ENCODE peak calls at places on chromosomes 7 and 10, in four cellular contexts. One of them, this sample, is unnamed.

GRCh38 chr7:100446040-100446439 is 9.7 kb upstream of the PPP1R35 start:
- DNase-seq in OCI-LY7: no peak
- DNase-seq in GM12865: no peak
- DNase-seq in B cell: no peak
- DNase-seq in this sample: no peak

GRCh38 chr10:20274580-20274979 is 458.3 kb downstream of the PLXDC2 start:
- DNase-seq in OCI-LY7: no peak
- DNase-seq in GM12865: no peak
- DNase-seq in B cell: no peak
- DNase-seq in this sample: no peak

GRCh38 chr7:130425798-130426197 is 15.0 kb downstream of the CEP41 start:
- DNase-seq in OCI-LY7: no peak
- DNase-seq in GM12865: no peak
- DNase-seq in B cell: no peak
- DNase-seq in this sample: no peak

GRCh38 chr7:107982918-107983389 is 20.0 kb downstream of the LAMB1 start:
- DNase-seq in OCI-LY7: no peak
- DNase-seq in GM12865: no peak
- DNase-seq in B cell: no peak
- DNase-seq in this sample: no peak

GRCh38 chr7:106068986-106069385 is 43.1 kb downstream of the SYPL1 start:
- DNase-seq in OCI-LY7: no peak
- DNase-seq in GM12865: no peak
- DNase-seq in B cell: no peak
- DNase-seq in this sample: no peak

GRCh38 chr10:24891823-24892222 is 60.6 kb downstream of the PRTFDC1 start:
- DNase-seq in OCI-LY7: no peak
- DNase-seq in GM12865: no peak
- DNase-seq in B cell: no peak
- DNase-seq in this sample: no peak

GRCh38 chr7:37430126-37430525 is 18.5 kb downstream of the ELMO1 start:
- DNase-seq in OCI-LY7: no peak
- DNase-seq in GM12865: no peak
- DNase-seq in B cell: no peak
- DNase-seq in this sample: no peak

GRCh38 chr7:27822245-27822644 is 82.3 kb downstream of the TAX1BP1 start:
- DNase-seq in OCI-LY7: no peak
- DNase-seq in GM12865: no peak
- DNase-seq in B cell: no peak
- DNase-seq in this sample: no peak

GRCh38 chr10:24821986-24822385 is 98.3 kb upstream of the ARHGAP21 start:
- DNase-seq in OCI-LY7: no peak
- DNase-seq in GM12865: no peak
- DNase-seq in B cell: no peak
- DNase-seq in this sample: peak; percentile 35

GRCh38 chr7:157276731-157277562 is 59.9 kb upstream of the DNAJB6 start:
- DNase-seq in OCI-LY7: no peak
- DNase-seq in GM12865: peak; percentile 31
- DNase-seq in B cell: no peak
- DNase-seq in this sample: peak; percentile 33

GRCh38 chr7:155848691-155849690 is 36.7 kb upstream of the SHH start:
- DNase-seq in OCI-LY7: no peak
- DNase-seq in GM12865: no peak
- DNase-seq in B cell: no peak
- DNase-seq in this sample: no peak

GRCh38 chr7:121610243-121610642 is 214.1 kb upstream of the FAM3C start:
- DNase-seq in OCI-LY7: no peak
- DNase-seq in GM12865: no peak
- DNase-seq in B cell: no peak
- DNase-seq in this sample: no peak

GRCh38 chr7:28685660-28686417 is 272.3 kb downstream of the TRIL start:
- DNase-seq in OCI-LY7: no peak
- DNase-seq in GM12865: peak; percentile 9
- DNase-seq in B cell: peak; percentile 47
- DNase-seq in this sample: peak; percentile 32

GRCh38 chr10:124420254-124420653 is 1.5 kb upstream of the OAT start:
- DNase-seq in OCI-LY7: no peak
- DNase-seq in GM12865: no peak
- DNase-seq in B cell: no peak
- DNase-seq in this sample: no peak

GRCh38 chr7:6447589-6448210 is at the start of gene DAGLB:
- DNase-seq in OCI-LY7: peak; percentile 97
- DNase-seq in GM12865: peak; percentile 97
- DNase-seq in B cell: peak; percentile 93
- DNase-seq in this sample: peak; percentile 96

GRCh38 chr7:79820387-79820786 is 314.2 kb upstream of the GNAI1 start:
- DNase-seq in OCI-LY7: no peak
- DNase-seq in GM12865: no peak
- DNase-seq in B cell: no peak
- DNase-seq in this sample: no peak

GRCh38 chr7:138477081-138477578 is 17.1 kb downstream of the TRIM24 start:
- DNase-seq in OCI-LY7: no peak
- DNase-seq in GM12865: no peak
- DNase-seq in B cell: no peak
- DNase-seq in this sample: no peak

GRCh38 chr10:95741807-95742528 is 14.0 kb upstream of the ENTPD1 start:
- DNase-seq in OCI-LY7: peak; percentile 54
- DNase-seq in GM12865: peak; percentile 77
- DNase-seq in B cell: peak; percentile 70
- DNase-seq in this sample: peak; percentile 6

GRCh38 chr7:153473189-153473588 is 579.0 kb upstream of the DPP6 start:
- DNase-seq in OCI-LY7: no peak
- DNase-seq in GM12865: no peak
- DNase-seq in B cell: no peak
- DNase-seq in this sample: no peak

GRCh38 chr7:100662377-100662776 is 6.1 kb upstream of the ACTL6B start:
- DNase-seq in OCI-LY7: no peak
- DNase-seq in GM12865: no peak
- DNase-seq in B cell: no peak
- DNase-seq in this sample: no peak

GRCh38 chr10:131818510-131819234 is 82.1 kb upstream of the PPP2R2D start:
- DNase-seq in OCI-LY7: no peak
- DNase-seq in GM12865: no peak
- DNase-seq in B cell: no peak
- DNase-seq in this sample: no peak

GRCh38 chr7:26662646-26663045 is 201.7 kb downstream of the SKAP2 start:
- DNase-seq in OCI-LY7: no peak
- DNase-seq in GM12865: no peak
- DNase-seq in B cell: no peak
- DNase-seq in this sample: no peak

GRCh38 chr7:53437336-53437735 is 401.9 kb downstream of the POM121L12 start:
- DNase-seq in OCI-LY7: no peak
- DNase-seq in GM12865: no peak
- DNase-seq in B cell: no peak
- DNase-seq in this sample: no peak

GRCh38 chr10:59126277-59126676 is 50.2 kb upstream of the PHYHIPL start:
- DNase-seq in OCI-LY7: no peak
- DNase-seq in GM12865: no peak
- DNase-seq in B cell: no peak
- DNase-seq in this sample: no peak

GRCh38 chr10:53003094-53003493 is 230.5 kb upstream of the MBL2 start:
- DNase-seq in OCI-LY7: no peak
- DNase-seq in GM12865: peak; percentile 38
- DNase-seq in B cell: no peak
- DNase-seq in this sample: no peak

GRCh38 chr10:8045728-8046494 is 8.6 kb upstream of the GATA3 start:
- DNase-seq in OCI-LY7: no peak
- DNase-seq in GM12865: no peak
- DNase-seq in B cell: peak; percentile 3
- DNase-seq in this sample: no peak

GRCh38 chr10:21519981-21520436 is 5.5 kb downstream of the SKIDA1 start:
- DNase-seq in OCI-LY7: no peak
- DNase-seq in GM12865: peak; percentile 49
- DNase-seq in B cell: no peak
- DNase-seq in this sample: peak; percentile 29

GRCh38 chr7:110591341-110591740 is 499.6 kb upstream of the LRRN3 start:
- DNase-seq in OCI-LY7: no peak
- DNase-seq in GM12865: peak; percentile 4
- DNase-seq in B cell: no peak
- DNase-seq in this sample: no peak

GRCh38 chr10:59433720-59434428 is 71.5 kb upstream of the FAM13C start:
- DNase-seq in OCI-LY7: no peak
- DNase-seq in GM12865: no peak
- DNase-seq in B cell: no peak
- DNase-seq in this sample: no peak

GRCh38 chr10:132618158-132618924 is 80.8 kb downstream of the INPP5A start:
- DNase-seq in OCI-LY7: no peak
- DNase-seq in GM12865: no peak
- DNase-seq in B cell: peak; percentile 6
- DNase-seq in this sample: no peak

GRCh38 chr10:128709975-128710794 is 584.0 kb upstream of the MKI67 start:
- DNase-seq in OCI-LY7: no peak
- DNase-seq in GM12865: no peak
- DNase-seq in B cell: no peak
- DNase-seq in this sample: no peak

GRCh38 chr10:3935141-3935540 is 150.1 kb upstream of the KLF6 start:
- DNase-seq in OCI-LY7: no peak
- DNase-seq in GM12865: peak; percentile 92
- DNase-seq in B cell: peak; percentile 82
- DNase-seq in this sample: peak; percentile 91

GRCh38 chr10:49484501-49485230 is 54.3 kb downstream of the ERCC6 start:
- DNase-seq in OCI-LY7: no peak
- DNase-seq in GM12865: no peak
- DNase-seq in B cell: no peak
- DNase-seq in this sample: no peak

GRCh38 chr7:50304911-50305621 is 550 bp downstream of the IKZF1 start:
- DNase-seq in OCI-LY7: peak; percentile 84
- DNase-seq in GM12865: peak; percentile 79
- DNase-seq in B cell: peak; percentile 80
- DNase-seq in this sample: peak; percentile 69

DNA sequence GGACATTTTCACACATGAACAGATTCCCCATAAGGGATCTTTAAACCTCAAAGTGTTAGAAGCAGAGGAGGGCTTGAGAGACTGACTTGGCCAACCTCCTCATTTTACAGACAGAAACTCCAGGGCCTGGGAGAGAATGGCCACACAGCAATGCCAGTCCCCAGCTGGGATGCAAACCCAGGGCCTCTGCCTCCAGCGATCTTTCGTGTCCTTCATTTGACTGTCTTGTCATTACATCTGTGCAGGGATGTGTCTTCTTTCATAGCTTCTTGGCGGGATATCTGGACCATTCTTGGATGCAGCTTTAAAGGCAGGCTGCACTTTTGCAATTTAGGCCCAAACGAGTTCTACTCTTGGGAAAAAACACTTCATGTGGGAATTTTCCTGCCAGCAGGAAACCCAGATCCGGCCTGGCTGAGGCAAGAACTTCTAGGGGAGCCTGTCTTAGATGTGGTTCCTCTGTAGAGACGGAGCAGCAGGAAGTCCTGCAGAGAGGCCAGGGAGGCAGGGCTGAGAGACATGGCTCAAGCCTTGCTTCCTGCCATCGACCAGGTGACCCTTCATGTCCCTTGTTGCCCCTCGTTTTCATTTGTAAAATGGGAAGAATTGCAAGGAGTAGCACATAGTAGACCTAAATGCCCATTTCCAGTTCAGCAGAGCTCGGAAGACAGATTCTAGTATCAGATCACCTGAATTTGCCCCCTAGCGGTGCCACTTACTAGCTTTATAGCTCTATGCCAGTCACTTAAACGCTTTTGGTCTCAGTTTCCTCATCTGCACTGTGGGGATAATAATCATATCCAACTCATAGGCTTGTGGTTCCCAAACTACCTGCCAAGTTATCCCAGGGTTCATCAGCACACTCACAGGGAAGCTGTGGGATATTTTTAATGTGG is 43.9 kb upstream of the SLC29A3 start:
- DNase-seq in OCI-LY7: no peak
- DNase-seq in GM12865: no peak
- DNase-seq in B cell: no peak
- DNase-seq in this sample: no peak
- TF ChIP-seq CTCF in OCI-LY7: no peak
- TF ChIP-seq CTCF in GM12865: no peak
- TF ChIP-seq CTCF in B cell: no peak
- TF ChIP-seq CTCF in this sample: no peak

GRCh38 chr7:82335927-82336326 is 107.7 kb downstream of the CACNA2D1 start:
- DNase-seq in OCI-LY7: no peak
- DNase-seq in GM12865: peak; percentile 5
- DNase-seq in B cell: no peak
- DNase-seq in this sample: no peak
- TF ChIP-seq CTCF in OCI-LY7: no peak
- TF ChIP-seq CTCF in GM12865: no peak
- TF ChIP-seq CTCF in B cell: no peak
- TF ChIP-seq CTCF in this sample: no peak

DNA sequence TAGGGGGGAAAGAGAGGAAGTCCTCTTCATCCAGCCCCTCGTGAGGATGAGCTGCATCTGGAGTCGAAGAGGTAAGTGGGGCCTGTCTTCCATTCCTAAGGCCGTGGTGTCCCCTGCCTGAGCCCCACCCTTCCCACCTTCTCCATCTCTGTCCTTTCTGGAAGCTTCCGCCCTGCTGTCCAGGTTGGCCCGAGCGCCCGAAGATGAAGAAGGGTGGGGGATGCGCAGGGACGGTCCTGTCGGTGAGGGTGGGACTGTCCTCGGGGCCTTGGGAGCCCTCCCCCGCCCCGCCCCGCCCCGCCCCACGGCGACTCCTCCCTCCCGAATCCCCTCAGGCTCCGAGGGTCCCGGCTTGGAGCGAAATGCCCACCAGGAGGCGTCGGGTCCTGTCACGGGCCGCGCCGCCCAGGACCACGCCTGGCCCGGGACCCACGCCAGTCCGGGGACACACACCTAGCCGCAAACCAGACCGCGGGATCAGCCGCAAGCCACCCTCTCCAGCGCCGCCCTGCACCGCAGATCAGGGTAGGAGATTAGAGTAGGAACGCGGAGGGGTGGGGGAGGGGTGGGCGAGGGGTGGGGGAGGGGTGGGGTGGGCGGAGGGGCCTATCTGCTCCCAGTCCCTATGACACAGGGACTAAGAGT is 15.3 kb downstream of the GPRIN2 start:
- DNase-seq in OCI-LY7: no peak
- DNase-seq in GM12865: no peak
- DNase-seq in B cell: peak; percentile 25
- DNase-seq in this sample: peak; percentile 5
- TF ChIP-seq CTCF in OCI-LY7: no peak
- TF ChIP-seq CTCF in GM12865: no peak
- TF ChIP-seq CTCF in B cell: no peak
- TF ChIP-seq CTCF in this sample: no peak

DNA sequence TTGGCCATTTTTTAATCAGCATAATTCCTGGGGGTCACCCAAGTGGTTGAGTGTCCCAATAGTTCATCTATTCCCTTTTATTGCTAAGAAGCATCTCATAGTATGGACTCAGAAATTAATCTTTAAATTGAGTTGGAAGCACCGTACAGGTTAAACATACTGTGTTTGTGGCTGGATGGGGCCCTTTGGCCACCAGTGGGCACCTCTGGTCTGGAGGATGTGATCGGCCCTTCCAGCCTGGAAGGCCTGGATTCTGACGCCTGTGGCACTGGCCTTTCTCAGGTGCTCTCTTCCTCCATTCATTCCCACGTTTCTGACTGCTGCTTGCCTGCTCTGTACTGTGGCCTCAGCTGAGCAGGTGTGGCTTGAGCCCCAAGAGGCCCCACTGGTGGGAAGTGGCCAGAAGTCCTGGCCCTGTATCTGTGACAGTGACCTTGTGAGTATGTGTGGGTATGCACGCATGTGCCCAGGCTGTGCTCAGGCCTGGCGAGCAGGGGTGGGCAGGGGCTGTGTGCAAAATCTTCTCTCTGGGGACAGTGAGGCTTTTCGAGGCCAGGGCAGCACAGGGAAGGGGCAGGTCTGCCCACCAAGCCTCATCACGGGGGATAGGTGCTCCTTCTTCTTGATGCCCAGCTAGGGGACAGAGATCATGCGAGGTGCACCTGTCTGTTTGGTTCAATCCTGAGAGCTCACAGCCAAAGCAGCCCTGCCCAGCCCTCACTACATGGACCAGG is 30.1 kb downstream of the LDB3 start:
- DNase-seq in OCI-LY7: no peak
- DNase-seq in GM12865: no peak
- DNase-seq in B cell: no peak
- DNase-seq in this sample: no peak
- TF ChIP-seq CTCF in OCI-LY7: no peak
- TF ChIP-seq CTCF in GM12865: no peak
- TF ChIP-seq CTCF in B cell: no peak
- TF ChIP-seq CTCF in this sample: no peak